ENCODE peak calls at places on chromosomes 16 and 17, in ten cellular contexts. B is memory B cell, I is NCI-H69, P is left ventricle myocardium inferior, M is substantia nigra, T is cardiac fibroblast, S is HL-60, Y is neural progenitor cell, U is left cardiac atrium, O is astrocyte. G is an unnamed sample.

GRCh38 chr17:66569572-66569971 is 265.3 kb upstream of the CACNG5 start:
- DNase-seq in B (no peak), I (no peak), P (no peak), M (no peak), T (no peak), S (no peak), Y (no peak), U (no peak), O (no peak), G (no peak)

GRCh38 chr16:87930456-87930855 is 5.9 kb downstream of the CA5A start:
- DNase-seq in B (no peak), I (peak), P (no peak), M (no peak), T (peak), S (no peak), Y (no peak), U (no peak), O (no peak), G (no peak)

GRCh38 chr16:25126820-25127232 is 15.3 kb downstream of the LCMT1 start:
- DNase-seq in B (no peak), I (peak), P (no peak), M (no peak), T (peak), S (no peak), Y (no peak), U (no peak), O (peak), G (peak)

GRCh38 chr16:89491238-89491869 is 993 bp upstream of the ANKRD11 start:
- DNase-seq in B (no peak), I (peak), P (no peak), M (no peak), T (no peak), S (no peak), Y (peak), U (no peak), O (no peak), G (no peak)

GRCh38 chr17:81976332-81977210 is 858 bp upstream of the ASPSCR1 start:
- DNase-seq in B (peak), I (peak), P (no peak), M (no peak), T (no peak), S (peak), Y (peak), U (no peak), O (no peak), G (no peak)

GRCh38 chr16:70750893-70751467 is 50.0 kb downstream of the VAC14 start:
- DNase-seq in B (no peak), I (no peak), P (peak), M (no peak), T (peak), S (peak), Y (no peak), U (peak), O (peak), G (peak)

GRCh38 chr16:65069090-65069489 is 52.8 kb downstream of the CDH11 start:
- DNase-seq in B (no peak), I (no peak), P (no peak), M (no peak), T (peak), S (no peak), Y (no peak), U (no peak), O (peak), G (peak)

GRCh38 chr17:17514993-17515920 is 19.1 kb upstream of the RASD1 start:
- DNase-seq in B (no peak), I (no peak), P (no peak), M (no peak), T (peak), S (no peak), Y (peak), U (peak), O (peak), G (peak)

GRCh38 chr16:70778901-70779309 is 22.1 kb downstream of the VAC14 start:
- DNase-seq in B (no peak), I (peak), P (peak), M (no peak), T (peak), S (no peak), Y (peak), U (no peak), O (peak), G (peak)

GRCh38 chr16:87740441-87740840 is 25.3 kb downstream of the KLHDC4 start:
- DNase-seq in B (no peak), I (peak), P (no peak), M (no peak), T (no peak), S (no peak), Y (no peak), U (no peak), O (peak), G (peak)

GRCh38 chr17:79941088-79942010 is 94.3 kb downstream of the TBC1D16 start:
- DNase-seq in B (no peak), I (no peak), P (peak), M (no peak), T (no peak), S (no peak), Y (no peak), U (peak), O (no peak), G (no peak)

GRCh38 chr16:73225983-73226382 is 178.1 kb upstream of the ZFHX3 start:
- DNase-seq in B (no peak), I (no peak), P (no peak), M (no peak), T (no peak), S (no peak), Y (no peak), U (no peak), O (no peak), G (no peak)

GRCh38 chr17:51260960-51261958 is 913 bp downstream of the UTP18 start:
- DNase-seq in B (peak), I (peak), P (peak), M (no peak), T (peak), S (peak), Y (peak), U (peak), O (no peak), G (no peak)

GRCh38 chr16:87236516-87237115 is 80.6 kb downstream of the C16orf95 start:
- DNase-seq in B (no peak), I (no peak), P (no peak), M (no peak), T (no peak), S (no peak), Y (no peak), U (no peak), O (no peak), G (no peak)

GRCh38 chr17:75059369-75060345 is 12.6 kb downstream of the KCTD2 start:
- DNase-seq in B (no peak), I (no peak), P (peak), M (no peak), T (peak), S (no peak), Y (no peak), U (no peak), O (no peak), G (peak)

GRCh38 chr17:58516644-58517377 is 2.4 kb upstream of the MTMR4 start:
- DNase-seq in B (no peak), I (no peak), P (no peak), M (no peak), T (no peak), S (no peak), Y (no peak), U (no peak), O (no peak), G (no peak)

GRCh38 chr16:57628008-57628781 is at the start of gene ADGRG1:
- DNase-seq in B (no peak), I (peak), P (peak), M (peak), T (peak), S (peak), Y (peak), U (peak), O (peak), G (peak)

GRCh38 chr16:30458561-30459394 is 13.1 kb upstream of the SEPHS2 start:
- DNase-seq in B (peak), I (no peak), P (peak), M (no peak), T (no peak), S (peak), Y (no peak), U (peak), O (no peak), G (no peak)

GRCh38 chr17:37821025-37821713 is 76.3 kb upstream of the HNF1B start:
- DNase-seq in B (no peak), I (no peak), P (no peak), M (no peak), T (no peak), S (no peak), Y (no peak), U (no peak), O (peak), G (peak)

GRCh38 chr17:8822401-8823035 is 23.4 kb upstream of the MFSD6L start:
- DNase-seq in B (peak), I (no peak), P (no peak), M (no peak), T (no peak), S (no peak), Y (no peak), U (no peak), O (no peak), G (no peak)

GRCh38 chr16:29876186-29876577 is 13.2 kb upstream of the CDIPT start:
- DNase-seq in B (no peak), I (no peak), P (no peak), M (no peak), T (no peak), S (no peak), Y (peak), U (no peak), O (no peak), G (no peak)

GRCh38 chr16:19005561-19006445 is 22.1 kb downstream of the TMC7 start:
- DNase-seq in B (no peak), I (peak), P (peak), M (peak), T (peak), S (no peak), Y (peak), U (peak), O (peak), G (peak)

GRCh38 chr16:87681990-87682570 is 79.8 kb downstream of the JPH3 start:
- DNase-seq in B (no peak), I (peak), P (no peak), M (no peak), T (peak), S (no peak), Y (peak), U (no peak), O (peak), G (peak)